ENCODE peak calls at places on chromosomes 11 and 22, in seven cellular contexts. X, W, I, N, F, K and Y are unnamed samples.
A peak's percentile ranks its signal among the peaks of the same experiment; 100 is the strongest.

GRCh38 chr11:1084561-1085439 is 10.1 kb downstream of the MUC2 start:
- DNase-seq in N (no peak), X (no peak), W (no peak), F (peak; percentile 23), I (peak; percentile 53), K (no peak), Y (no peak)

GRCh38 chr11:36600155-36600554 is 2.1 kb upstream of the RAG2 start:
- DNase-seq in X (no peak), F (no peak), N (no peak), W (no peak), I (no peak), K (no peak), Y (no peak)

GRCh38 chr22:46063861-46064235 is 86.5 kb upstream of the PPARA start:
- DNase-seq in X (peak; percentile 42), N (no peak), K (no peak), F (no peak), I (peak; percentile 63), W (peak; percentile 70), Y (no peak)

GRCh38 chr11:73839123-73839457 is 37.6 kb downstream of the COA4 start:
- DNase-seq in K (no peak), W (no peak), X (no peak), N (no peak), F (no peak), I (no peak), Y (no peak)

GRCh38 chr22:40485813-40486610 is 115.6 kb downstream of the SGSM3 start:
- DNase-seq in W (no peak), I (no peak), K (no peak), N (no peak), F (no peak), X (no peak), Y (no peak)

GRCh38 chr11:72758690-72759389 is 6.6 kb upstream of the ARAP1 start:
- DNase-seq in N (no peak), K (no peak), W (peak; percentile 81), X (no peak), I (no peak), F (peak; percentile 72), Y (no peak)

GRCh38 chr22:26709617-26710390 is 52.4 kb downstream of the MIAT start:
- DNase-seq in N (no peak), W (no peak), F (no peak), K (no peak), X (no peak), I (no peak), Y (no peak)

GRCh38 chr11:91730071-91730470 is 494.5 kb upstream of the FAT3 start:
- DNase-seq in I (no peak), N (no peak), F (no peak), X (no peak), K (no peak), W (no peak), Y (no peak)

GRCh38 chr11:31214337-31214736 is 155.2 kb downstream of the DCDC1 start:
- DNase-seq in I (no peak), X (no peak), W (no peak), F (peak; percentile 10), N (no peak), K (no peak), Y (no peak)

GRCh38 chr11:72333657-72334056 is 89.7 kb upstream of the PHOX2A start:
- DNase-seq in K (peak; percentile 47), F (peak; percentile 24), X (no peak), I (no peak), W (no peak), N (no peak), Y (no peak)

GRCh38 chr11:125407046-125407445 is 89.0 kb downstream of the FEZ1 start:
- DNase-seq in F (no peak), N (no peak), W (no peak), X (no peak), I (peak; percentile 6), K (no peak), Y (no peak)

GRCh38 chr22:20271114-20271994 is 3.2 kb upstream of the RTN4R start:
- DNase-seq in I (no peak), N (no peak), K (no peak), F (no peak), X (no peak), W (no peak), Y (no peak)

GRCh38 chr11:32831241-32831640 is 1.5 kb downstream of the PRRG4 start:
- DNase-seq in X (no peak), K (no peak), W (no peak), I (no peak), N (no peak), F (no peak), Y (no peak)

GRCh38 chr22:18001040-18001893 is 23.1 kb downstream of the MICAL3 start:
- DNase-seq in X (peak; percentile 96), F (peak; percentile 100), N (peak; percentile 47), K (peak; percentile 67), W (peak; percentile 97), I (peak; percentile 91), Y (peak; percentile 100)

GRCh38 chr11:85742348-85742747 is 56.4 kb upstream of the CCDC89 start:
- DNase-seq in W (no peak), X (no peak), K (no peak), I (no peak), F (no peak), N (no peak), Y (no peak)

GRCh38 chr22:37480387-37481346 is 5.5 kb downstream of the MFNG start:
- DNase-seq in N (no peak), K (no peak), I (no peak), F (no peak), W (no peak), X (no peak), Y (no peak)

GRCh38 chr11:63941901-63942300 is 3.1 kb downstream of the NAA40 start:
- DNase-seq in K (no peak), N (no peak), F (peak; percentile 26), I (no peak), W (no peak), X (no peak), Y (no peak)

GRCh38 chr22:39220897-39221850 is 23.6 kb downstream of the PDGFB start:
- DNase-seq in K (no peak), W (no peak), N (no peak), X (no peak), F (no peak), I (peak; percentile 24), Y (no peak)

GRCh38 chr22:22045576-22046335 is 63.2 kb upstream of the TOP3B start:
- DNase-seq in X (no peak), N (no peak), I (no peak), K (no peak), F (no peak), W (no peak), Y (no peak)

GRCh38 chr11:44312876-44313275 is 2.9 kb upstream of the ALX4 start:
- DNase-seq in W (no peak), N (no peak), I (no peak), X (no peak), K (no peak), F (no peak), Y (no peak)

GRCh38 chr11:70761906-70762196 is 363.5 kb downstream of the CTTN start:
- DNase-seq in I (no peak), X (no peak), F (no peak), K (no peak), N (no peak), W (no peak), Y (no peak)

GRCh38 chr11:118609380-118610219 is 2.2 kb downstream of the PHLDB1 start:
- DNase-seq in K (no peak), W (no peak), X (no peak), I (peak; percentile 68), F (no peak), N (peak; percentile 13), Y (no peak)

GRCh38 chr11:27391336-27392015 is 28.5 kb upstream of the CCDC34 start:
- DNase-seq in N (no peak), X (peak; percentile 68), F (no peak), W (no peak), I (no peak), K (no peak), Y (no peak)

GRCh38 chr22:41481131-41481830 is 12.4 kb downstream of the ACO2 start:
- DNase-seq in X (no peak), N (no peak), I (no peak), W (no peak), K (no peak), F (no peak), Y (no peak)

GRCh38 chr11:13876423-13876822 is 86.1 kb upstream of the SPON1 start:
- DNase-seq in I (no peak), X (no peak), N (no peak), K (no peak), W (no peak), F (peak; percentile 59), Y (no peak)

GRCh38 chr11:17387280-17387679 is 1.2 kb downstream of the KCNJ11 start:
- DNase-seq in X (no peak), W (no peak), K (no peak), F (no peak), I (no peak), N (no peak), Y (no peak)

GRCh38 chr11:105935791-105936190 is 86.2 kb downstream of the MSANTD4 start:
- DNase-seq in W (no peak), I (no peak), N (no peak), F (no peak), K (no peak), X (peak; percentile 1), Y (no peak)

GRCh38 chr22:46854125-46854870 is 91.8 kb downstream of the TBC1D22A start:
- DNase-seq in X (no peak), K (no peak), N (no peak), F (peak; percentile 17), I (no peak), W (no peak), Y (no peak)

GRCh38 chr11:14357843-14358728 is 897 bp downstream of the RRAS2 start:
- DNase-seq in N (peak; percentile 32), X (peak; percentile 50), W (peak; percentile 48), K (peak; percentile 20), F (peak; percentile 74), I (peak; percentile 78), Y (peak; percentile 61)

GRCh38 chr11:31150011-31150410 is 219.5 kb downstream of the DCDC1 start:
- DNase-seq in F (no peak), K (no peak), X (no peak), N (no peak), W (no peak), I (no peak), Y (no peak)

GRCh38 chr11:69370984-69371709 is 77.2 kb downstream of the MYEOV start:
- DNase-seq in I (no peak), K (no peak), W (no peak), F (no peak), N (no peak), X (no peak), Y (no peak)

GRCh38 chr22:24695958-24696511 is 78.5 kb downstream of the PIWIL3 start:
- DNase-seq in X (no peak), F (peak; percentile 35), W (no peak), N (no peak), I (no peak), K (no peak), Y (no peak)

GRCh38 chr11:74195828-74196227 is 24.7 kb downstream of the PPME1 start:
- DNase-seq in I (no peak), W (peak; percentile 80), N (no peak), F (no peak), K (no peak), X (no peak), Y (no peak)

GRCh38 chr11:71525938-71526495 is 1.1 kb upstream of the KRTAP5-7 start:
- DNase-seq in I (no peak), K (no peak), X (peak; percentile 12), W (no peak), F (no peak), N (no peak), Y (no peak)

GRCh38 chr11:73399159-73400090 is 23.2 kb downstream of the RELT start:
- DNase-seq in K (no peak), W (no peak), X (no peak), F (no peak), I (no peak), N (no peak), Y (no peak)